ENCODE peak calls at places on chromosomes 12 and 14, in ten cellular contexts. R is heart right ventricle; N is naive thymus-derived CD4-positive, alpha-beta T cell; E is psoas muscle; V is tibial nerve; C is fibroblast of lung; S is suprapubic skin; O is thoracic aorta; T is endodermal cell; G is ascending aorta. X is an unnamed sample.

GRCh38 chr12:56398324-56398723 is 35.7 kb upstream of the APOF start:
- DNase-seq in T (no peak), C (no peak), R (no peak), V (no peak), O (no peak), G (no peak), N (no peak), E (no peak), S (no peak), X (no peak)

GRCh38 chr12:32102234-32102633 is 4.4 kb upstream of the BICD1 start:
- DNase-seq in G (no peak), S (no peak), R (no peak), O (no peak), E (no peak), T (no peak), N (no peak), V (no peak), C (peak; percentile 36), X (no peak)

GRCh38 chr12:19437996-19438395 is 1.3 kb upstream of the AEBP2 start:
- DNase-seq in C (peak; percentile 23), R (no peak), T (no peak), S (no peak), O (no peak), G (no peak), V (no peak), N (no peak), E (no peak), X (no peak)

GRCh38 chr14:52313903-52314481 is at the start of gene PTGER2:
- DNase-seq in G (peak; percentile 60), T (peak; percentile 83), C (peak; percentile 92), S (peak; percentile 92), E (peak; percentile 88), O (peak; percentile 66), V (peak; percentile 54), N (peak; percentile 24), R (peak; percentile 79), X (peak; percentile 99)

GRCh38 chr12:30725739-30726138 is 29.0 kb downstream of the CAPRIN2 start:
- DNase-seq in E (no peak), N (no peak), G (no peak), R (no peak), S (no peak), C (peak; percentile 89), O (no peak), T (no peak), V (no peak), X (no peak)

GRCh38 chr12:24500466-24501232 is 448.3 kb downstream of the BCAT1 start:
- DNase-seq in O (no peak), S (peak; percentile 60), E (no peak), C (peak; percentile 54), N (no peak), R (no peak), V (no peak), G (no peak), T (no peak), X (no peak)

GRCh38 chr12:32860182-32860581 is 36.4 kb downstream of the PKP2 start:
- DNase-seq in E (no peak), N (no peak), R (no peak), G (no peak), S (no peak), T (no peak), O (no peak), V (no peak), C (peak; percentile 44), X (no peak)

GRCh38 chr14:96762650-96763049 is 34.5 kb upstream of the VRK1 start:
- DNase-seq in C (peak; percentile 50), S (no peak), G (no peak), E (no peak), V (no peak), R (no peak), T (peak; percentile 71), N (peak; percentile 47), O (no peak), X (no peak)

GRCh38 chr12:45434094-45434493 is 218.2 kb downstream of the ANO6 start:
- DNase-seq in C (no peak), T (no peak), E (no peak), G (no peak), N (no peak), V (no peak), S (no peak), R (no peak), O (no peak), X (no peak)

GRCh38 chr12:52847335-52848102 is 1.3 kb downstream of the KRT78 start:
- DNase-seq in G (no peak), V (no peak), E (no peak), O (no peak), C (peak; percentile 67), N (no peak), S (peak; percentile 62), T (no peak), R (no peak), X (no peak)

GRCh38 chr12:62732861-62733427 is 202.0 kb downstream of the PPM1H start:
- DNase-seq in O (no peak), G (no peak), R (no peak), T (no peak), V (no peak), N (no peak), S (no peak), C (peak; percentile 80), E (no peak), X (no peak)

GRCh38 chr14:95305940-95306339 is 13.8 kb downstream of the CLMN start:
- DNase-seq in N (no peak), O (no peak), S (no peak), E (no peak), V (no peak), C (no peak), G (no peak), T (no peak), R (no peak), X (no peak)
- H3K27me3 ChIP-seq in N (no peaks in the 10 kb centered on the region), O (no peaks in the 10 kb centered on the region), S (no peaks in the 10 kb centered on the region), E (no peaks in the 10 kb centered on the region), V (no peaks in the 10 kb centered on the region), C (no peaks in the 10 kb centered on the region), G (no peaks in the 10 kb centered on the region), T (peaks cover 4% of the 10 kb centered on the region), R (no peaks in the 10 kb centered on the region), X (no peaks in the 10 kb centered on the region)

DNA sequence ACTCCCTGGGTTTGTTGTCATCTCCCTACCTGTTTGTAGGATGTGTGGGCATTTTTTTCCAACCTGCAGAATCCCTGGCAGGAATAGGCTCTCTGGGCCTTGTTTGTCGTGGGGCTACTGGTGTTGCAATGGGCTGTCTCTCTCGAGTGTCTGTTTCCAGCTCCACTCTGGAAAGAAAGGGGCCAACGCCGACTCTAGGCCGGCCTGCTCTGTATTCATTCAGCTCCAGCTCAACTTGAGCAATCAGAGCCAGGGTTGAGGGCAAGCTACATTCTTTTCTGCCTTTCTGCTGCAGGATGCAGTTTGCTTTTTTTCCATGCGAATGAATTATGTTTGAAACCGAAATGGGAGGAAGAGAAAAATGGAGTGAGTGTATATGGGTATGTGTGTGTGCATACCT is 2.3 kb downstream of the JDP2 start:
- DNase-seq in E (peak; percentile 66), T (no peak), R (no peak), S (peak; percentile 74), O (no peak), V (no peak), C (peak; percentile 29), G (no peak), N (no peak), X (no peak)
- H3K4me1 ChIP-seq in E (peaks cover 60% of the 10 kb centered on the region), T (no peaks in the 10 kb centered on the region), R (peaks cover 56% of the 10 kb centered on the region), S (peaks cover 49% of the 10 kb centered on the region), O (peaks cover 23% of the 10 kb centered on the region), V (peaks cover 43% of the 10 kb centered on the region), C (peaks cover 6% of the 10 kb centered on the region), G (peaks cover 30% of the 10 kb centered on the region), N (peaks cover under 1% of the 10 kb centered on the region), X (peaks cover 30% of the 10 kb centered on the region)

DNA sequence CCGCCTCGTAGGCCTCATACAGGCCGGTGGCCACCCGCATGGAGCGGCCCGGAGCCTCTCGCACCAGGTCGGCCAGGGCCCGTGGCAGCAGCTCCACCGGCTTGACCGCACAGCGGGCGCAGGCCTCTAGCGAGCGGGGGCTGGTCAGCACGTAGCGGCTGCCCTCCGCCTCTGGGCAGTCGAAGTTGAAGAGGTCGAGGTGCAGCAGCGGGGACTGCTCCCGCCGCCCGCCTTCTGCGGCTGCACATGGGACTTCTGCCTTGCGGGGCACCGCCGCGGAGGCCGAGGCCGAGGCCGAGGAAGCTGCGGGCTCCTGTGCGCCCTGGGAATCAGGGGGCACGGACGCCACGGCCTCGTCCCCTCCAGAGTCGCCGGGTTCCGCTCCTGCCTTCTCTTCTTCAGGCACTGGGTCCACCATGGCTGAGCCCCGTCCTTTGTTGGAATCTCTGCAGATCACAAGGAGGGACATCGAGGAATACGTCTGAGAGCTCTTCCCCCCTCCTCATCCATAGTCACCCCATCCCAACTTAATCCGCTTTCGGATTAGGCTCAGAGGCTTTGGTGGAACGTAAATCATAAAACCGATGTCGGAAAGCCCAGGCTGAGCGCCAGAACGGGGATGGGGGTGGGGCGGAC is 1.3 kb downstream of the CCDC177 start:
- DNase-seq in T (no peak), V (no peak), G (no peak), R (no peak), S (no peak), N (no peak), O (no peak), E (peak; percentile 13), C (no peak), X (no peak)
- H3K27me3 ChIP-seq in T (peaks cover 22% of the 10 kb centered on the region), V (peaks cover 3% of the 10 kb centered on the region), G (peaks cover 25% of the 10 kb centered on the region), R (peaks cover 100% of the 10 kb centered on the region), S (peaks cover 82% of the 10 kb centered on the region), N (peaks cover 6% of the 10 kb centered on the region), O (no peaks in the 10 kb centered on the region), E (peaks cover 26% of the 10 kb centered on the region), C (peaks cover 48% of the 10 kb centered on the region), X (peaks cover 97% of the 10 kb centered on the region)

GRCh38 chr14:104972301-104973211 is 5.6 kb downstream of the AHNAK2 start:
- DNase-seq in S (peak; percentile 94), E (peak; percentile 71), R (no peak), N (no peak), G (no peak), T (peak; percentile 72), C (peak; percentile 59), V (no peak), O (no peak), X (peak; percentile 84)

GRCh38 chr14:104974665-104975390 is 3.3 kb downstream of the AHNAK2 start:
- DNase-seq in R (no peak), V (no peak), O (no peak), T (peak; percentile 45), C (no peak), S (peak; percentile 62), N (no peak), G (no peak), E (no peak), X (no peak)

GRCh38 chr14:104975481-104976197 is 2.5 kb downstream of the AHNAK2 start:
- DNase-seq in R (no peak), G (no peak), N (no peak), O (no peak), S (peak; percentile 69), E (no peak), C (no peak), V (no peak), T (peak; percentile 81), X (peak; percentile 57)

GRCh38 chr14:104973215-104974145 is 4.7 kb downstream of the AHNAK2 start:
- DNase-seq in V (peak; percentile 64), G (peak; percentile 85), S (peak; percentile 94), E (peak; percentile 89), C (peak; percentile 97), N (no peak), T (peak; percentile 90), R (peak; percentile 62), O (peak; percentile 82), X (peak; percentile 89)

DNA sequence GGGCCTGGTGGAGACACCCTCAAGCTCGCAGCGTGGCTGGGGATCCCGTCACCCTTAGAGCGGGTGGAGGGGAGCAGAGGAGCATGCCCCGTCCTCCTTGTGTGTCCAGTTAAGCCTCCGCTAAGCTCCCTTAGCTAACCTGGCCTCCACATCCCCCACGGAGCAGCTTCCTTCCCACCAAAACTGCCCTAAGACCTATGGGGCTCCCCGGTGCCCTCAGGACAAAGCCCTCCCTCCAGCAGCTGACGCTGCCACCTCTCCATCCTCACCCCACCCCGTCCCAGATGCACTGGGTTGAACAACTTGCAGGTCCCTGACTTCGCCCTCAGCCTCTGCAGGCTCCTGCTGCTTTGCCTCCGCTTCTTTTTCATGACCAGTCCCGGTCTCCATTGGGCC is 4.0 kb downstream of the AHNAK2 start:
- DNase-seq in N (no peak), V (no peak), C (no peak), O (no peak), S (no peak), E (no peak), G (no peak), T (peak; percentile 47), R (no peak), X (peak; percentile 55)
- H3K4me1 ChIP-seq in N (peaks cover 7% of the 10 kb centered on the region), V (peaks cover 22% of the 10 kb centered on the region), C (peaks cover 39% of the 10 kb centered on the region), O (peaks cover 38% of the 10 kb centered on the region), S (peaks cover 90% of the 10 kb centered on the region), E (peaks cover 35% of the 10 kb centered on the region), G (peaks cover 68% of the 10 kb centered on the region), T (no peaks in the 10 kb centered on the region), R (peaks cover 93% of the 10 kb centered on the region), X (peaks cover 53% of the 10 kb centered on the region)